ENCODE peak calls at places on chromosomes 6 and 20, in eight cellular contexts. Q, T, A, Z, X, J, I and G are unnamed samples.

GRCh38 chr6:18492957-18493356 is 105.8 kb downstream of the RNF144B start:
- DNase-seq in T (no peak), I (no peak), Q (no peak), Z (no peak), X (no peak), A (no peak), J (no peak), G (no peak)

GRCh38 chr6:3724451-3725144 is 26.9 kb downstream of the PXDC1 start:
- DNase-seq in A (no peak), Q (no peak), X (no peak), Z (no peak), T (no peak), I (no peak), J (no peak), G (no peak)

GRCh38 chr6:169909113-169909512 is 157.7 kb downstream of the ERMARD start:
- DNase-seq in J (no peak), X (no peak), Z (no peak), I (no peak), A (no peak), T (no peak), Q (no peak), G (no peak)

GRCh38 chr6:26251354-26252081 is 113.5 kb upstream of the BTN3A2 start:
- DNase-seq in Q (no peak), J (no peak), I (peak), Z (peak), T (no peak), A (peak), X (peak), G (peak)

GRCh38 chr20:22060610-22061009 is 355.1 kb downstream of the PAX1 start:
- DNase-seq in A (no peak), Z (no peak), I (no peak), Q (no peak), X (no peak), J (no peak), T (no peak), G (no peak)

GRCh38 chr6:151576658-151577057 is 82.8 kb downstream of the CCDC170 start:
- DNase-seq in Q (no peak), I (no peak), J (no peak), X (no peak), A (no peak), Z (no peak), T (no peak), G (no peak)

GRCh38 chr20:10646886-10647420 is 26.8 kb downstream of the JAG1 start:
- DNase-seq in J (no peak), A (no peak), I (no peak), X (no peak), T (no peak), Q (no peak), Z (no peak), G (no peak)

GRCh38 chr6:165689699-165690098 is 26.7 kb upstream of the PDE10A start:
- DNase-seq in A (peak), J (no peak), Z (no peak), T (no peak), X (no peak), Q (no peak), I (no peak), G (no peak)

GRCh38 chr20:17444091-17444490 is 87.1 kb downstream of the BFSP1 start:
- DNase-seq in Z (no peak), Q (no peak), A (no peak), I (no peak), T (no peak), J (no peak), X (no peak), G (no peak)

GRCh38 chr6:45607818-45608217 is 230.1 kb upstream of the SUPT3H start:
- DNase-seq in Q (no peak), J (no peak), I (no peak), Z (no peak), A (peak), T (no peak), X (no peak), G (no peak)

GRCh38 chr6:3868544-3868943 is 19.4 kb downstream of the FAM50B start:
- DNase-seq in J (no peak), X (no peak), Q (no peak), A (no peak), T (no peak), I (no peak), Z (no peak), G (no peak)

GRCh38 chr20:5871720-5872410 is 78.5 kb downstream of the TRMT6 start:
- DNase-seq in Z (no peak), T (no peak), X (no peak), Q (no peak), I (no peak), J (no peak), A (no peak), G (no peak)

GRCh38 chr20:58712823-58713731 is 20.5 kb downstream of the NPEPL1 start:
- DNase-seq in J (no peak), A (no peak), Z (no peak), T (no peak), I (no peak), Q (no peak), X (peak), G (no peak)

DNA sequence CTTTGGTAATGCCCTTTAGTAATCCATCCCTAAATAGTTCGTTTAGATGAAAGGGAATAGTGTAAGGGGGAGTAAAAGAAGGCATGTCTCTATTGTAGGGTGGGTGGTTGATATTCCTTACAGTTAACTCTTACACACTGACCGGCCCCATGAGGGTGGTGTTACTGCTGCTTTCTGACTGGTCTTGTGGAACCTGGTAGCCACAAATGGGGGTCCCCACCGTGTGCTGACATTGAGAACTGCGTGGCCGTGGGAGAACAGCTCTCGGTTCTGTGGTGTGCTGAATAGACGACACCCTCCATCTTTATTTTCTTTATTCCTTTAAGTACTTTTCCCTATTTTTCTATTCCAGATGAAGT is 19.3 kb downstream of the MRAP2 start:
- DNase-seq in Q (no peak), I (no peak), T (no peak), J (no peak), X (no peak), Z (no peak), A (no peak), G (no peak)
- H3K4me3 ChIP-seq in Q (peak), I (no peak), T (no peak), J (no peak), X (no peak), Z (no peak), A (no peak), G (no peak)

GRCh38 chr20:35447082-35447789 is 8.2 kb upstream of the CEP250 start:
- DNase-seq in Z (peak), X (peak), A (peak), T (peak), J (peak), Q (peak), I (no peak), G (peak)
- H3K4me3 ChIP-seq in Z (no peak), X (peak), A (peak), T (peak), J (peak), Q (peak), I (peak), G (peak)

DNA sequence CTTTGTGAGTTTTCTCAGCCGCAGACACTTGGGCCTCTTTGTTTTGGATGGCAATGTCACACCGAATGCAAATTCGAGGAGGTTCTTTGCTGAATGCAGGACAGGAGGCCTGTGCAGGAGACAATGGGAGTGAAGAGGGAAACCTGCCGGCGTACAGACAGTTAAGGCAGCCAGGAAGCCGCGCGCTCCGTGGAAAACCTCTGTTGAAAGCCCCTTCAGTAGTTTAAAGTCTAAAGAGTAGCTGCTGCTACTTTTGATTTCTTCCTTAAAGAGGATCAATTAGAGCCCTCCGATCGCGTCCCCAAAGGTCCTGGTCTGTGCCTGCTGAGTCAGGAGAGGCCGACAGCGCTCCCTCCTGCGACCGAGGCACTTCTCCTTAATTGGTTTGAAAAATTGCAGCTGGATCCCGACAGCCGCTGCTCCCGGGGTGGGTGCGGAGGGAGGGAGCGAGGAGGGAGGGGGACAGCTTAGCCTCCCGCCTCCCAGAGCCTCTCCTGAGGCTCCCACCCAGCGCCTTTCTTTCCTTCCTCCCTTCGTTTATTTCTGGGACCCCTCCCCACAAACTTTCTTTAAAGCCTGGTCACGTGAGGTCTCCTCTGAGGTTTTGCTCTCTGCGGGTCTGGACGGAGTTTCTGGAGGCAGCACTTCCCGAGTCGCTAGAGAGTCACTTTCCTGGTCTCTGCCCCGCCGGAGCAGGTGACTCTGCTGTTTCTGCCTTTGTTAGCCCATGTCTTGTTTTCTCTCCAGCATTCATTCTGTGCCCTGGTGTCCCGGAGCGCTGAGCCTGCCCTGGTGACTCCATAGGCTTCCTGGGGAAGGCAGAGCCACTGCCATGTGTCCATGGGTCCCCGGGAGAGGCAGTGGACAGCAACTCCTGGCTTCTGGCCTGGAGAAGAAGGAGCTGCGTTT is 22.3 kb upstream of the RPP40 start:
- DNase-seq in J (no peak), T (no peak), X (peak), Z (peak), A (peak), Q (no peak), I (no peak), G (no peak)
- H3K4me3 ChIP-seq in J (peak), T (peak), X (peak), Z (peak), A (peak), Q (peak), I (peak), G (no peak)

GRCh38 chr20:8309638-8310037 is 177.6 kb downstream of the PLCB1 start:
- DNase-seq in Q (no peak), Z (no peak), A (no peak), I (no peak), X (no peak), J (no peak), T (no peak), G (no peak)
- H3K4me3 ChIP-seq in Q (peak), Z (no peak), A (no peak), I (no peak), X (no peak), J (no peak), T (no peak), G (no peak)